ENCODE peak calls at places on chromosomes 7 and 10, in eight cellular contexts. S is AG09309, W is GM23338, R is hepatocyte, J is lower lobe of right lung, O is H1, T is retinal pigment epithelial cell, N is psoas muscle. G is an unnamed sample.

GRCh38 chr10:102235598-102235920 is 5.8 kb downstream of the PITX3 start:
- DNase-seq in S (no peak), W (no peak), R (no peak), J (no peak), O (no peak), T (no peak), N (no peak), G (no peak)

GRCh38 chr10:932589-932988 is 1.1 kb upstream of the LARP4B start:
- DNase-seq in S (no peak), W (peak; percentile 47), R (no peak), J (peak; percentile 49), O (no peak), T (no peak), N (peak; percentile 65), G (no peak)

GRCh38 chr7:38748056-38748610 is 117.0 kb upstream of the AMPH start:
- DNase-seq in S (no peak), W (peak; percentile 27), R (no peak), J (no peak), O (no peak), T (no peak), N (no peak), G (no peak)

GRCh38 chr10:72145657-72146450 is 57.5 kb upstream of the SPOCK2 start:
- DNase-seq in S (no peak), W (peak; percentile 74), R (no peak), J (no peak), O (no peak), T (no peak), N (no peak), G (no peak)

GRCh38 chr10:3886191-3886590 is 101.2 kb upstream of the KLF6 start:
- DNase-seq in S (no peak), W (peak; percentile 71), R (peak; percentile 67), J (no peak), O (peak; percentile 25), T (no peak), N (no peak), G (no peak)

GRCh38 chr10:91976324-91977051 is 52.9 kb downstream of the BTAF1 start:
- DNase-seq in S (no peak), W (no peak), R (no peak), J (no peak), O (no peak), T (no peak), N (no peak), G (no peak)

GRCh38 chr7:75867390-75867717 is 11.5 kb upstream of the RHBDD2 start:
- DNase-seq in S (no peak), W (no peak), R (no peak), J (no peak), O (no peak), T (no peak), N (no peak), G (no peak)

GRCh38 chr7:119711104-119711503 is 561.9 kb upstream of the KCND2 start:
- DNase-seq in S (no peak), W (no peak), R (no peak), J (no peak), O (no peak), T (no peak), N (no peak), G (no peak)

GRCh38 chr7:70268179-70268578 is 669.9 kb downstream of the AUTS2 start:
- DNase-seq in S (no peak), W (no peak), R (no peak), J (no peak), O (no peak), T (no peak), N (no peak), G (no peak)

GRCh38 chr10:49034925-49035324 is 80.4 kb downstream of the VSTM4 start:
- DNase-seq in S (no peak), W (no peak), R (no peak), J (no peak), O (no peak), T (no peak), N (no peak), G (no peak)

GRCh38 chr10:49605177-49605938 is 4.8 kb upstream of the SLC18A3 start:
- DNase-seq in S (no peak), W (no peak), R (no peak), J (no peak), O (no peak), T (no peak), N (peak; percentile 29), G (peak; percentile 45)

GRCh38 chr10:115951242-115951641 is 321.8 kb downstream of the GFRA1 start:
- DNase-seq in S (no peak), W (no peak), R (no peak), J (no peak), O (no peak), T (no peak), N (no peak), G (no peak)

DNA sequence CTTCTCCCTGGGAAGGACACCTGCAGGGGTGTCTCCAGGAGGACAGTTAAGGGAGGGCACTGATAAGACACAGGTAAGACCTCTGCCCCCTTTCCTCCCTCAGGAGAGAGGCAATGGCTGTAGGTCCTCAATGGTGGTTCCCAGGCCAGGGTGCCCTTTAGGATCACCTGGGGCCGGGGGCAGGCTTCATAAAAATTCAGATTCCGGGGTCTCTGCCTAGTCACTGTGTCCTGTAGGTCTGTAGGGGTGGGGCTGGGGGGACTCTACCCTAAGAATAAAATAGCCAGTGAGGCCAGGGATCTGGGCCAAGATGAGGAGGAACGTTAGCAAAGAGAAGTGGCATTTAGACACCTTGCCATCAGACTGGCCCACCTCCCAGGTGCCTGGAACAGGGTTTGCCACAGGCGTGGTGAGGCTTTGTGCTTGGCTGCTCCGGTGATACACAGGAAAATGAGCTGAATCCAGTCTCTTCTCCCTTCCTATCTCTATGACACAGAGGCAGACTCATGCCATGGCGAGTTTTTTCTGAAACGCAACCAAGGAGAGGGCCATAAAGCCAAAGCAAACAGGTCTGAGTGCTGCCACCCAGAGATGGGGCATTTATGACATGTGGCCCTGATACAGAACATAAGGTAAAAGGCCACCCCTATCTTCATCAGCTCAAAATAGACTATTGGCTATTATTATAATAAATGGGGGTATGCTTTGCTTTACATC is 52.6 kb downstream of the SH3PXD2A start:
- DNase-seq in S (no peak), W (no peak), R (no peak), J (no peak), O (no peak), T (no peak), N (no peak), G (no peak)
- TF ChIP-seq CTCF in S (no peak), W (no peak), R (no peak), J (no peak), O (no peak), T (no peak), N (no peak), G (no peak)

GRCh38 chr7:49424109-49424508 is 349.3 kb upstream of the VWC2 start:
- DNase-seq in S (no peak), W (no peak), R (no peak), J (no peak), O (no peak), T (no peak), N (no peak), G (no peak)

GRCh38 chr7:49418964-49419363 is 354.5 kb upstream of the VWC2 start:
- DNase-seq in S (no peak), W (no peak), R (no peak), J (no peak), O (no peak), T (no peak), N (no peak), G (no peak)

GRCh38 chr7:49417034-49417433 is 356.4 kb upstream of the VWC2 start:
- DNase-seq in S (no peak), W (no peak), R (no peak), J (no peak), O (no peak), T (no peak), N (no peak), G (no peak)

GRCh38 chr7:49422564-49422963 is 350.9 kb upstream of the VWC2 start:
- DNase-seq in S (no peak), W (no peak), R (no peak), J (no peak), O (no peak), T (no peak), N (no peak), G (no peak)
- TF ChIP-seq CTCF in S (no peak), W (no peak), R (no peak), J (no peak), O (no peak), T (no peak), N (no peak), G (no peak)

GRCh38 chr10:97632949-97633884 is at the start of gene MORN4:
- DNase-seq in S (peak; percentile 57), W (peak; percentile 98), R (peak; percentile 96), J (peak; percentile 95), O (peak; percentile 69), T (peak; percentile 53), N (peak; percentile 96), G (peak; percentile 95)

GRCh38 chr10:97629289-97629688 is 4.0 kb downstream of the MORN4 start:
- DNase-seq in S (no peak), W (no peak), R (no peak), J (no peak), O (no peak), T (no peak), N (no peak), G (no peak)

GRCh38 chr10:97631098-97631497 is 2.2 kb downstream of the MORN4 start:
- DNase-seq in S (no peak), W (no peak), R (no peak), J (no peak), O (no peak), T (no peak), N (no peak), G (no peak)

GRCh38 chr10:97635577-97635976 is 2.3 kb upstream of the MORN4 start:
- DNase-seq in S (no peak), W (no peak), R (no peak), J (no peak), O (no peak), T (no peak), N (no peak), G (no peak)

GRCh38 chr10:97633921-97634320 is 621 bp upstream of the MORN4 start:
- DNase-seq in S (no peak), W (peak; percentile 54), R (no peak), J (no peak), O (no peak), T (no peak), N (no peak), G (no peak)
- TF ChIP-seq CTCF in S (no peak), W (peak; percentile 36), R (no peak), J (peak; percentile 21), O (no peak), T (no peak), N (peak; percentile 11), G (peak; percentile 70)

GRCh38 chr7:142863891-142864685 is 9.2 kb downstream of the EPHB6 start:
- DNase-seq in S (no peak), W (no peak), R (no peak), J (no peak), O (no peak), T (no peak), N (peak; percentile 42), G (no peak)

GRCh38 chr7:142859829-142860228 is 5.0 kb downstream of the EPHB6 start:
- DNase-seq in S (no peak), W (no peak), R (no peak), J (no peak), O (no peak), T (no peak), N (peak; percentile 46), G (no peak)

GRCh38 chr7:142859411-142859810 is 4.5 kb downstream of the EPHB6 start:
- DNase-seq in S (no peak), W (no peak), R (no peak), J (no peak), O (no peak), T (no peak), N (no peak), G (no peak)

GRCh38 chr7:142862401-142863400 is 7.8 kb downstream of the EPHB6 start:
- DNase-seq in S (no peak), W (no peak), R (no peak), J (no peak), O (no peak), T (no peak), N (no peak), G (no peak)

GRCh38 chr7:142860968-142861367 is 6.1 kb downstream of the EPHB6 start:
- DNase-seq in S (no peak), W (no peak), R (no peak), J (no peak), O (no peak), T (no peak), N (no peak), G (no peak)
- TF ChIP-seq CTCF in S (no peak), W (no peak), R (no peak), J (no peak), O (no peak), T (no peak), N (no peak), G (no peak)

G was measured in type B pancreatic cell.